ENCODE peak calls at places on chromosomes 2 and 18, in ten cellular contexts. H is psoas muscle, B is CD14-positive monocyte, I is tibial nerve, K is activated B cell treated with CpG ODN at 0.5 μM for 24 hours, N is A673, F is heart right ventricle, Y is endodermal cell, T is pancreas, M is cardiac fibroblast. A is an unnamed sample.

GRCh38 chr2:194610297-194610696 is 1046.7 kb upstream of the SLC39A10 start:
- DNase-seq in Y (no peak), N (no peak), T (no peak), I (no peak), F (no peak), M (no peak), H (no peak), B (no peak), K (no peak), A (no peak)

GRCh38 chr18:70576281-70577022 is 287.6 kb downstream of the SOCS6 start:
- DNase-seq in M (no peak), B (no peak), K (no peak), N (peak; percentile 86), H (no peak), T (no peak), I (no peak), F (no peak), Y (no peak), A (no peak)

GRCh38 chr18:43935051-43935412 is 657.7 kb upstream of the SYT4 start:
- DNase-seq in F (no peak), H (no peak), T (no peak), Y (no peak), M (peak; percentile 38), I (no peak), N (peak; percentile 19), B (no peak), K (no peak), A (no peak)

GRCh38 chr2:168801456-168801855 is 981 bp upstream of the NOSTRIN start:
- DNase-seq in I (no peak), K (no peak), B (no peak), F (no peak), M (no peak), H (no peak), Y (no peak), N (no peak), T (no peak), A (no peak)

GRCh38 chr2:196263181-196263747 is 91.9 kb upstream of the STK17B start:
- DNase-seq in F (no peak), B (no peak), T (no peak), K (no peak), Y (no peak), M (peak; percentile 47), N (peak; percentile 13), I (no peak), H (no peak), A (peak; percentile 60)

GRCh38 chr2:178397002-178397605 is 53.9 kb downstream of the PRKRA start:
- DNase-seq in Y (no peak), H (no peak), B (no peak), N (peak; percentile 61), M (peak; percentile 68), F (peak; percentile 11), I (peak; percentile 53), K (no peak), T (no peak), A (no peak)

GRCh38 chr2:160493227-160494028 is at the start of gene RBMS1:
- DNase-seq in N (peak; percentile 69), Y (peak; percentile 91), M (peak; percentile 82), K (peak; percentile 22), T (peak; percentile 85), F (peak; percentile 73), B (no peak), H (peak; percentile 75), I (no peak), A (peak; percentile 32)

GRCh38 chr2:144403940-144404339 is 116.0 kb downstream of the ZEB2 start:
- DNase-seq in F (peak; percentile 66), N (no peak), K (no peak), H (peak; percentile 65), M (no peak), Y (no peak), I (no peak), B (no peak), T (no peak), A (no peak)

GRCh38 chr2:109537565-109538221 is 76.1 kb downstream of the SEPTIN10 start:
- DNase-seq in I (no peak), B (no peak), H (no peak), M (peak; percentile 67), K (no peak), T (no peak), N (no peak), F (no peak), Y (no peak), A (no peak)

GRCh38 chr2:127040169-127040568 is 66.8 kb downstream of the BIN1 start:
- DNase-seq in Y (no peak), B (no peak), M (no peak), I (no peak), T (no peak), F (no peak), K (no peak), N (no peak), H (no peak), A (peak; percentile 46)

GRCh38 chr2:143681006-143681405 is 551.8 kb downstream of the ARHGAP15 start:
- DNase-seq in B (no peak), T (no peak), F (no peak), M (no peak), H (no peak), I (no peak), N (no peak), Y (no peak), K (no peak), A (no peak)

GRCh38 chr2:143717053-143717452 is 587.8 kb downstream of the ARHGAP15 start:
- DNase-seq in M (peak; percentile 31), Y (no peak), F (no peak), K (no peak), I (no peak), B (no peak), N (no peak), H (no peak), T (no peak), A (no peak)

DNA sequence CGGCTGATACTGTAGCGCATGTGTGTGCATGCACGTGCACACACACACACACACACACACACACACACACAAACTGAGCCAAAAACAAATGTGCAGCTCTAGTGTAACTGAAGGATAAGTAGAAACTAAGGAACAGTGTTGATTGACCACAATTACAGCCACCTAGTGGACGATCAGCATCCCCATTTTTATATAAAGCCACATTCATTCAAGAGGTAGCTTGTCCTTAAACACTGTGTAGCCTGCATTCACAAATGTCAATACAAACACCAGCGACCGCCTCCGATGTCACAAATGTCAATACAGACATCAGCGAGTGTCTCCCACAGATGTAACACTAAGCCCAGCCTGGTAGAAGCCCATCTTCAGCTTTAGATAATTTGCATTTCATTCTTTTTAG is 167.4 kb downstream of the PTGR3 start:
- DNase-seq in H (no peak), F (no peak), K (no peak), M (peak; percentile 53), B (no peak), N (peak; percentile 40), I (no peak), Y (no peak), T (no peak), A (no peak)
- TF ChIP-seq CTCF in H (peak; percentile 12), F (peak; percentile 19), K (no peak), M (peak; percentile 34), B (peak; percentile 44), N (peak; percentile 56), I (peak; percentile 21), Y (peak; percentile 74), T (peak; percentile 9), A (no peak)

DNA sequence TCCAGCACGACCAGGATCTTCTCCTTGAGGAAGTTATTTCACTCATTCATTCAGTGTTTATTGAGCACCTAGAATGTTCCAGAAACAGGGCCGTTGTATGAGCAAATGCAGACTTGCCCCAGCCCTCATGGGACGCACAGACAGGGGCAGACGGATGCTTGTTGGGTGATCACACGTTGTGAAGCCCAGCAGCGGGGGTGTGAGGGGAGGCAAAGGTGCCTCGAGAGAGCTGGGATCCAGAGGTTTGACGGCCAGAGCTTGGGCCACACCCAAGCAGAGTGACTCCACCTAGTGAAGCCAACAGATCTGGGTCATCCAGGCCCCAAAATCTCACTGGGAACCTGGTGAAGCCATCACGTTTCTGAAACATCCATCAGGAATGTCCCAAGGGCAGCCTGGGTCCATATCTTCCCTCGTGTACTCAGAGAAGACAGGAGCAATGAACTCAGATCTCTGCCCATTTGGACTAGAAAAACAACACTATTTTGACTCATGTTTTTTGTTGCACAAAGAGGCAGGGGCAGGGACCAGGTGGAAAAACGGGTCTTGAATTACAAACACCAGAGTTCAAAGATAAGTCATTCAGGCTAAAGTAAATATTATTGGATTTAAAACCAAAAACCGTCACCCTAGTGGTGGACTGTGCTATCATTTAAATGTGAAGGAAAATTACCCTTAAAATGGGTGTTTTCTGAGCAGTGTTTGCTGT is 54.9 kb upstream of the RBM44 start:
- DNase-seq in K (no peak), M (no peak), H (no peak), I (no peak), N (no peak), F (no peak), T (no peak), B (no peak), Y (no peak), A (no peak)
- TF ChIP-seq CTCF in K (no peak), M (no peak), H (no peak), I (no peak), N (peak; percentile 28), F (peak; percentile 9), T (no peak), B (no peak), Y (peak; percentile 54), A (no peak)

GRCh38 chr18:27627927-27628326 is 442.8 kb upstream of the CHST9 start:
- DNase-seq in Y (peak; percentile 72), I (no peak), H (no peak), M (no peak), F (no peak), K (no peak), B (no peak), T (no peak), N (peak; percentile 2), A (no peak)
- TF ChIP-seq CTCF in Y (peak; percentile 66), I (no peak), H (no peak), M (no peak), F (no peak), K (no peak), B (no peak), T (no peak), N (no peak), A (no peak)

DNA sequence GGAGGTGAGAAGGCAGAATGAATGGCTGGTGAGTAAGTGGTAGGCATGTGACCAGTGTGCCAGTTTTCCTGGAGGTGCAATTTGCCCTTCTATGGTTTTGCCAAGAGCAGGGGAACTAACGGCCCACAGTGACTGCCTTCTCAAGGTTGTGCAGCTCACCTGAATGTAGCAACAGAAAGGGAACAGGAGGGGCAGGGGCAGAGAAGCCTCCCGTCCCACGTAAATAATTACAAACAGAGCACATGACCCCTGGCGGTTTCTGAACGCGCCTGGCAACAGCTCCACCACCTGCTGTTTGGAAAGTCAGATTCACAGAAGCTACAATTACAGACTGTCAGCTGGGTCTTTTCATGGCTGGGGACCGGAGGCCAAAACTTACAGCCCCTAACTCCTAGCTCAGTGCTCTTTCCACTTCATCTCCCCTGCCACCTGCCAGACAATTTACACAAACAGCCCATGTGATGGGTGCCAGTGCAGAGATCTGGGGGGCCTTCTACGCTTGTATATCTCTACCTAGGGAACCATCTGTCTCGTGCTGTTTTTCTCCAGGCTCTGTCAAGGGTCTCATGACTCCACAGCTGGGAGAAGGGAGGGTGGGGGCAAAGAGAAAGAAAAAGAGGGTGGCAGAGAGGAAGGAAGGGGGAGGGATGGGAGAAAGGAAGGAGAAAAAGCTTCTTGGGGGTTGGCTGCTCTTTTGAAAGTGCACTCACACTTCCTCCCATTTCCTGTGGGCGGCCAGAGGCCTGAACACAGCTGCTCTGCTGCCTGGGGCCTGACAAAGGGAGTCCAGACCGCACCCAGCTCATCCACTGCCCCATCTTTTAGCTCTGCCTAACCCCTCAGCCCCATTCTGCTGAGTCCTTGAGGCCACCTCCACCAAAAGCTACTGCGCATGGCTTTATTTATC is 69.5 kb downstream of the POLR1A start:
- DNase-seq in Y (no peak), F (peak; percentile 86), K (peak; percentile 51), B (peak; percentile 84), N (peak; percentile 85), I (peak; percentile 70), M (peak; percentile 86), T (peak; percentile 86), H (peak; percentile 91), A (peak; percentile 75)
- TF ChIP-seq CTCF in Y (peak; percentile 24), F (no peak), K (no peak), B (no peak), N (peak; percentile 46), I (peak; percentile 12), M (peak; percentile 63), T (peak; percentile 15), H (peak; percentile 42), A (no peak)